ENCODE peak calls at places on chromosome 20, in ten cellular contexts. N, G, U, W, S, D, C, Y, M and F are unnamed samples.

GRCh38 chr20:1490643-1491042 is 577 bp downstream of the SIRPB2 start:
- DNase-seq in W (peak), U (no peak), N (no peak), G (no peak), D (no peak), M (no peak), C (no peak), Y (peak), S (no peak), F (no peak)

GRCh38 chr20:36579996-36580545 is 6.7 kb downstream of the TGIF2 start:
- DNase-seq in N (no peak), Y (no peak), G (no peak), W (no peak), M (no peak), U (no peak), S (no peak), D (no peak), C (no peak), F (no peak)

GRCh38 chr20:58150772-58151171 is 77.7 kb downstream of the ANKRD60 start:
- DNase-seq in N (peak), D (no peak), M (no peak), U (peak), W (no peak), G (no peak), C (no peak), Y (no peak), S (peak), F (no peak)

GRCh38 chr20:11080776-11081406 is 407.1 kb upstream of the JAG1 start:
- DNase-seq in Y (no peak), G (no peak), D (no peak), N (no peak), M (no peak), W (no peak), U (no peak), S (peak), C (no peak), F (no peak)

GRCh38 chr20:46688151-46689081 is 828 bp downstream of the TP53RK start:
- DNase-seq in W (peak), G (no peak), D (no peak), S (peak), U (no peak), Y (no peak), M (no peak), C (no peak), N (no peak), F (no peak)

GRCh38 chr20:57501461-57502330 is 23.2 kb downstream of the CTCFL start:
- DNase-seq in W (no peak), G (no peak), D (no peak), Y (no peak), S (no peak), U (no peak), N (no peak), C (no peak), M (no peak), F (no peak)

GRCh38 chr20:18188446-18188845 is 50.8 kb downstream of the KAT14 start:
- DNase-seq in Y (no peak), C (no peak), M (no peak), D (no peak), U (no peak), N (no peak), W (no peak), G (no peak), S (no peak), F (no peak)

GRCh38 chr20:62118113-62119043 is 3.9 kb upstream of the LSM14B start:
- DNase-seq in S (no peak), D (no peak), M (no peak), W (no peak), N (no peak), C (no peak), G (no peak), U (no peak), Y (no peak), F (no peak)

GRCh38 chr20:18288748-18289705 is 700 bp downstream of the ZNF133 start:
- DNase-seq in S (no peak), M (no peak), Y (no peak), C (no peak), G (no peak), W (no peak), N (no peak), D (no peak), U (no peak), F (no peak)